ENCODE peak calls at places on chromosome 10, in nine cellular contexts. Z, D, W, M, Y, L, J, K and U are unnamed samples.

GRCh38 chr10:87590705-87591588 is 68.7 kb upstream of the PAPSS2 start:
- DNase-seq in Z (no peak), D (no peak), W (no peak), M (no peak), Y (no peak), L (no peak), J (peak; percentile 52), K (no peak), U (no peak)

GRCh38 chr10:96097865-96098264 is 32.2 kb upstream of the ZNF518A start:
- DNase-seq in Z (no peak), D (no peak), W (no peak), M (no peak), Y (no peak), L (no peak), J (no peak), K (no peak), U (no peak)

GRCh38 chr10:84552478-84552877 is 224.1 kb downstream of the CCSER2 start:
- DNase-seq in Z (no peak), D (no peak), W (no peak), M (no peak), Y (no peak), L (no peak), J (no peak), K (no peak), U (no peak)

GRCh38 chr10:132446661-132447445 is 49.9 kb downstream of the PWWP2B start:
- DNase-seq in Z (peak; percentile 89), D (peak; percentile 87), W (peak; percentile 77), M (no peak), Y (peak; percentile 57), L (peak; percentile 33), J (no peak), K (peak; percentile 92), U (peak; percentile 75)

GRCh38 chr10:110036640-110037039 is 28.9 kb downstream of the ADD3 start:
- DNase-seq in Z (no peak), D (no peak), W (no peak), M (no peak), Y (no peak), L (no peak), J (no peak), K (no peak), U (no peak)

GRCh38 chr10:127303105-127303504 is 106.7 kb upstream of the INSYN2A start:
- DNase-seq in Z (no peak), D (no peak), W (no peak), M (no peak), Y (no peak), L (no peak), J (no peak), K (no peak), U (no peak)

GRCh38 chr10:107427021-107427420 is 262.5 kb upstream of the SORCS1 start:
- DNase-seq in Z (no peak), D (no peak), W (no peak), M (no peak), Y (no peak), L (no peak), J (no peak), K (no peak), U (no peak)

GRCh38 chr10:121899727-121900126 is 28.1 kb downstream of the ATE1 start:
- DNase-seq in Z (no peak), D (no peak), W (peak; percentile 22), M (no peak), Y (no peak), L (peak; percentile 59), J (no peak), K (no peak), U (no peak)

GRCh38 chr10:89706011-89706410 is 4.6 kb downstream of the KIF20B start:
- DNase-seq in Z (no peak), D (no peak), W (no peak), M (no peak), Y (no peak), L (peak; percentile 60), J (no peak), K (no peak), U (no peak)

GRCh38 chr10:34003561-34003960 is 669.1 kb upstream of the NRP1 start:
- DNase-seq in Z (no peak), D (no peak), W (no peak), M (no peak), Y (no peak), L (no peak), J (no peak), K (no peak), U (no peak)

GRCh38 chr10:89074120-89074519 is 83.5 kb downstream of the FAS start:
- DNase-seq in Z (no peak), D (no peak), W (no peak), M (peak; percentile 74), Y (no peak), L (peak; percentile 55), J (no peak), K (no peak), U (no peak)

GRCh38 chr10:106573106-106573505 is 591.4 kb downstream of the SORCS1 start:
- DNase-seq in Z (no peak), D (no peak), W (no peak), M (no peak), Y (no peak), L (peak; percentile 60), J (no peak), K (no peak), U (no peak)

DNA sequence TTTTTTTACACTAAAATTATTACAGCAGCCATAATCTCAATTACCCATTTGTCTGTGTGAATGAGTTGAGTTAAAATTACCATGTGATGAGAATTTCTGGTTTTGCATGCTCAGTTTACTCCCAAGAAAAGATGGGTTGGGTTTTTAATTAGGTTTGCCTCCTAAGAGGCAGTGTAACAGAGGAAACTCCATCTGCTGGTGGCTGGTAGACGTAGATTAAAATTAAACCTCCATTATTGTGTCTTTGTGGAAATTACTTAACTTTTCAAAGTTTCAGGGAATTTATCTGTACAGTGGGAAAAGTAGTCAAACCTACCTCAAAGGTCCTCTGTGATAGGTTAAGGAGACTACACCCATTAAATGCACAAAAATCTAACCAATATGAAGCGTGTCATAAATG is 954.2 kb downstream of the PCDH15 start:
- DNase-seq in Z (no peak), D (no peak), W (no peak), M (no peak), Y (no peak), L (no peak), J (no peak), K (no peak), U (no peak)
- TF ChIP-seq CTCF in Z (peak; percentile 42), D (no peak), W (no peak), M (no peak), Y (no peak), L (peak; percentile 40), J (peak; percentile 25), K (no peak), U (no peak)

GRCh38 chr10:130283234-130283574 is 147.0 kb downstream of the GLRX3 start:
- DNase-seq in Z (no peak), D (no peak), W (no peak), M (no peak), Y (no peak), L (no peak), J (no peak), K (no peak), U (no peak)
- H3K9me3 ChIP-seq in Z (peaks cover 29% of the 10 kb centered on the region), D (peaks cover 21% of the 10 kb centered on the region), W (peaks cover 5% of the 10 kb centered on the region), M (peaks cover 5% of the 10 kb centered on the region), Y (peaks cover 98% of the 10 kb centered on the region), L (no peaks in the 10 kb centered on the region), J (peaks cover 59% of the 10 kb centered on the region), K (peaks cover 10% of the 10 kb centered on the region), U (peaks cover 45% of the 10 kb centered on the region)

GRCh38 chr10:75929630-75930161 is 498.3 kb downstream of the LRMDA start:
- DNase-seq in Z (no peak), D (no peak), W (no peak), M (no peak), Y (no peak), L (no peak), J (no peak), K (no peak), U (no peak)

GRCh38 chr10:75925999-75926398 is 494.6 kb downstream of the LRMDA start:
- DNase-seq in Z (no peak), D (no peak), W (no peak), M (no peak), Y (no peak), L (no peak), J (no peak), K (no peak), U (no peak)

GRCh38 chr10:75924309-75924920 is 493.0 kb downstream of the LRMDA start:
- DNase-seq in Z (no peak), D (no peak), W (no peak), M (no peak), Y (no peak), L (no peak), J (no peak), K (no peak), U (no peak)

GRCh38 chr10:75922435-75922834 is 491.0 kb downstream of the LRMDA start:
- DNase-seq in Z (no peak), D (no peak), W (no peak), M (no peak), Y (no peak), L (peak; percentile 2), J (no peak), K (no peak), U (no peak)

DNA sequence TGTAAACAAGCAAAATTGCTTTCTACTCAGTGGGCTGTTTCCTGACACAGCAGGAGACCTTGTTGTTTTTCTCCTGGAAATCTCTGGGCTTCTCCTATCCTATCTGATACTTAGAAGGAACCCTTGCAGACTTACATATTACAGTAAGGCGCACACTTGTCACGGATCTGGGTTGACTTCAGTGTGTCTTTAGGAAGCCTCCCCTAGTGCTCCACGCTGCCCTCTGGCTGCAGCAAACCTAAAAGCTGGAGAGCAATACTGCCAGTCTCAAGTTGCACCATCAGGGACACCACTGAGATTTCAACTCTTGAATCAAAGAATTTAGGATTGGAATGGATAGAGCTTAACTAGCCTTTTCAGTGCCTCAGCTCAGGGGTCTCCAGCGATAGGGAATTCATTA is 495.3 kb downstream of the LRMDA start:
- DNase-seq in Z (peak; percentile 2), D (no peak), W (peak; percentile 61), M (peak; percentile 66), Y (no peak), L (no peak), J (no peak), K (peak; percentile 40), U (no peak)
- TF ChIP-seq CTCF in Z (peak; percentile 59), D (no peak), W (peak; percentile 33), M (peak; percentile 43), Y (no peak), L (no peak), J (no peak), K (peak; percentile 43), U (no peak)

GRCh38 chr10:43644252-43644651 is 4.4 kb downstream of the ZNF32 start:
- DNase-seq in Z (no peak), D (no peak), W (no peak), M (no peak), Y (no peak), L (peak; percentile 12), J (no peak), K (no peak), U (no peak)

GRCh38 chr10:43647576-43647975 is 1.1 kb downstream of the ZNF32 start:
- DNase-seq in Z (no peak), D (no peak), W (no peak), M (no peak), Y (no peak), L (no peak), J (no peak), K (no peak), U (no peak)

GRCh38 chr10:43648392-43649148 is at the start of gene ZNF32:
- DNase-seq in Z (no peak), D (peak; percentile 93), W (peak; percentile 85), M (peak; percentile 85), Y (peak; percentile 65), L (peak; percentile 83), J (peak; percentile 38), K (peak; percentile 81), U (peak; percentile 79)

GRCh38 chr10:43648083-43648391 is 644 bp downstream of the ZNF32 start:
- DNase-seq in Z (no peak), D (no peak), W (no peak), M (no peak), Y (no peak), L (no peak), J (no peak), K (no peak), U (no peak)

GRCh38 chr10:43645866-43646265 is 2.8 kb downstream of the ZNF32 start:
- DNase-seq in Z (no peak), D (no peak), W (no peak), M (no peak), Y (no peak), L (no peak), J (no peak), K (no peak), U (no peak)
- H3K9me3 ChIP-seq in Z (no peaks in the 10 kb centered on the region), D (peaks cover 51% of the 10 kb centered on the region), W (peaks cover 8% of the 10 kb centered on the region), M (peaks cover 43% of the 10 kb centered on the region), Y (peaks cover 59% of the 10 kb centered on the region), L (peaks cover 7% of the 10 kb centered on the region), J (peaks cover 40% of the 10 kb centered on the region), K (no peaks in the 10 kb centered on the region), U (peaks cover 54% of the 10 kb centered on the region)